ENCODE peak calls at places on chromosome X, in nine cellular contexts. F, B, O, N, P, G, Q, W and C are unnamed samples. For H3K4me1 and H3K27me3, the result is how much of the 10 kb centered on the place peaks cover.

GRCh38 chrX:151543706-151544105 is 19.8 kb upstream of the PASD1 start:
- DNase-seq in F (no peak), W (no peak), Q (no peak), N (no peak), G (no peak), O (no peak), B (no peak), P (no peak), C (no peak)

GRCh38 chrX:47446431-47446830 is 36.6 kb downstream of the ZNF41 start:
- DNase-seq in F (no peak), O (no peak), W (no peak), B (no peak), N (no peak), Q (no peak), G (no peak), P (no peak), C (no peak)

GRCh38 chrX:64642482-64642881 is 247.2 kb upstream of the MTMR8 start:
- DNase-seq in O (no peak), W (no peak), Q (no peak), B (no peak), F (no peak), G (no peak), N (no peak), P (no peak), C (no peak)

GRCh38 chrX:151754641-151755215 is 20.2 kb downstream of the CNGA2 start:
- DNase-seq in O (no peak), W (no peak), F (no peak), Q (peak), B (no peak), G (no peak), P (no peak), N (no peak), C (no peak)

GRCh38 chrX:112851161-112851779 is 10.6 kb upstream of the AMOT start:
- DNase-seq in P (no peak), B (no peak), O (no peak), N (no peak), W (no peak), G (no peak), F (no peak), Q (peak), C (no peak)

GRCh38 chrX:24839331-24839730 is 145.6 kb downstream of the POLA1 start:
- DNase-seq in N (no peak), Q (no peak), B (no peak), G (no peak), W (no peak), F (no peak), P (no peak), O (no peak), C (no peak)

GRCh38 chrX:45134775-45135174 is 65.9 kb downstream of the DIPK2B start:
- DNase-seq in F (no peak), O (no peak), P (no peak), W (no peak), B (no peak), N (no peak), G (no peak), Q (no peak), C (no peak)

GRCh38 chrX:123607270-123607669 is 125.6 kb downstream of the THOC2 start:
- DNase-seq in F (no peak), B (no peak), W (no peak), N (no peak), O (no peak), Q (no peak), P (no peak), G (no peak), C (no peak)

GRCh38 chrX:120334603-120335002 is 23.3 kb upstream of the TMEM255A start:
- DNase-seq in B (no peak), Q (no peak), W (no peak), G (no peak), N (no peak), O (no peak), F (no peak), P (no peak), C (no peak)

GRCh38 chrX:43958529-43958928 is 14.7 kb downstream of the NDP start:
- DNase-seq in O (no peak), N (no peak), B (peak), W (peak), P (no peak), G (no peak), Q (peak), F (peak), C (no peak)

GRCh38 chrX:123833387-123833786 is 26.5 kb upstream of the XIAP start:
- DNase-seq in G (no peak), B (peak), Q (peak), N (no peak), F (peak), P (no peak), W (peak), O (peak), C (no peak)

GRCh38 chrX:39012561-39013209 is 211.4 kb downstream of the MID1IP1 start:
- DNase-seq in G (no peak), F (no peak), N (no peak), W (peak), P (no peak), B (no peak), O (no peak), Q (no peak), C (no peak)

GRCh38 chrX:44871114-44871645 is 1.8 kb upstream of the KDM6A start:
- DNase-seq in F (peak), N (no peak), B (peak), W (peak), Q (no peak), G (no peak), O (no peak), P (no peak), C (peak)

GRCh38 chrX:26387906-26388305 is 171.9 kb downstream of the MAGEB5 start:
- DNase-seq in P (no peak), G (no peak), Q (no peak), N (no peak), W (no peak), B (no peak), F (no peak), O (no peak), C (no peak)

GRCh38 chrX:17376381-17377046 is 1.5 kb downstream of the NHS start:
- DNase-seq in P (no peak), N (peak), F (no peak), G (peak), O (no peak), B (peak), W (no peak), Q (peak), C (no peak)

GRCh38 chrX:137058339-137059127 is 24.7 kb upstream of the GPR101 start:
- DNase-seq in N (no peak), G (no peak), O (no peak), Q (no peak), W (no peak), F (no peak), P (no peak), B (no peak), C (no peak)

GRCh38 chrX:6151971-6152370 is 76.7 kb downstream of the NLGN4X start:
- DNase-seq in O (no peak), P (no peak), F (no peak), G (no peak), Q (no peak), W (no peak), N (no peak), B (no peak), C (no peak)

GRCh38 chrX:49040376-49040955 is 2.7 kb downstream of the TFE3 start:
- DNase-seq in B (no peak), O (no peak), W (peak), Q (no peak), P (no peak), F (no peak), N (no peak), G (no peak), C (no peak)

GRCh38 chrX:19121898-19122640 is at the start of gene ADGRG2:
- DNase-seq in W (peak), F (peak), B (peak), G (peak), P (no peak), Q (peak), O (no peak), N (no peak), C (peak)

GRCh38 chrX:45400380-45400779 is 199.7 kb upstream of the DIPK2B start:
- DNase-seq in B (no peak), N (no peak), P (no peak), F (no peak), O (no peak), G (no peak), Q (no peak), W (peak), C (no peak)

DNA sequence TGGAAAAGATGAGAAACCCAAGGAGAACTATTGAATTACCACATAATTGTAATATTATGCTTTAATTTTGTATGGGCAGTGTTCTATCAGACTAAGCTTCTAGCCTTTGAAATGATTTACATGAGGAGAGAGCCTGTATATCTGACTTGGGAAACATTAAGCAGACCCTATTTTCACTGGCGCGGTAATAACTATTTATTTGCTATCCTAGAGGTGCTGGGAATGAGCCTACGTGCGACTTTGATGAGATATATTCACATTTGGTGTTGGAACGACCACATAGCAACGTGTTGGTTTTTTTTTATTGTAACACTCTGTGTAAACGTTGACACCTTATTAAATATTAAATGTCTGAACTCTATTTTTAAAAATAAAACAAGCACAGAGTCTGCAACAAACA is 80.5 kb downstream of the CLCN4 start:
- DNase-seq in O (no peak), P (no peak), N (no peak), B (no peak), W (no peak), F (no peak), Q (no peak), G (no peak), C (no peak)
- H3K4me1 ChIP-seq in O (under half), P (under half), N (under half), B (under half), W (under half), F (under half), Q (under half), G (under half), C (under half)

DNA sequence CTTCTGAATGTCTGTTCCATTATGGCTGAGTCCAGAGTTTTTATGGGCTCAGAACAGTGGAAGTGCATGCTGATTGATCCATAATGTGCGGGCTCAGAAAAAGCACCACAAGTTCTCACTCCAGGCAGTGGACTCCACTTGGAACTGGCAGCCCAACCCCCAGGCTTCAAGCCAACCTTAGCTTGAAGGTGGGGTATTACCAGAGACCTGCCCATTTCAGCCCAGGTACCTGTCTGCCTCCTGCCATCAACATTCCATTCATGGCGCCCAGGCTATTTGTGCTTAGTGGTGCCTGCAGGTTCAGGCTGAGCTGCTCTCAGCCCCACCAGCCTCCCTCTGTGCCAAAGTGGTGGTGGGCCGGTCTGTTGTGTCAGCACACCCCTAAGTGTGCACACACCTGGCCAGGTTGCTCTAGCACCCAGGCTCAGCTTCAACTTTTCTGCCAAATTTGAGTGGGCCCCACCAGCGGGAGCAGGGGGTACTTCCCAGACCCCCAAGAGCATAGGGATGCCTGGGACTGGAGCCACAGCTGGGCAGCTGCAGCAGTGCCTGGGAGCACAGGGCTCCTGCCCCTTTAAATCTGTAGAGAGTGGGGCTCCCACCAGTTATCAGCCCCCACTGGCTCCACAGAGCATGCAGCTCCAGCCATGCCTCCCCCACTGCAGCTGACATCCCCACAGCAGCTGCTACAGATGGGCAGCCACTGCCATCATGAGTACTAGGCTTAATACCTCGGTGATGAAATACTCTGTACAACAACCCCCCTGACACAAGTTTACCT is 1025.3 kb downstream of the PCDH19 start:
- DNase-seq in W (no peak), F (no peak), G (no peak), O (no peak), P (no peak), N (no peak), Q (no peak), B (no peak), C (no peak)
- H3K27me3 ChIP-seq in W (under half), F (under half), G (under half), O (under half), P (under half), N (under half), Q (under half), B (under half), C (under half)

GRCh38 chrX:148741441-148741840 is 241.0 kb downstream of the AFF2 start:
- DNase-seq in B (no peak), W (no peak), P (no peak), G (no peak), Q (no peak), F (no peak), O (no peak), N (no peak), C (no peak)
- H3K4me1 ChIP-seq in B (under half), W (under half), P (under half), G (under half), Q (under half), F (under half), O (under half), N (under half), C (under half)

GRCh38 chrX:40170830-40171512 is 73.2 kb upstream of the BCOR start:
- DNase-seq in Q (no peak), F (no peak), P (no peak), G (no peak), B (peak), N (no peak), W (peak), O (no peak), C (no peak)
- H3K27me3 ChIP-seq in Q (under half), F (under half), P (under half), G (under half), B (under half), N (under half), W (half or more), O (under half), C (under half)

DNA sequence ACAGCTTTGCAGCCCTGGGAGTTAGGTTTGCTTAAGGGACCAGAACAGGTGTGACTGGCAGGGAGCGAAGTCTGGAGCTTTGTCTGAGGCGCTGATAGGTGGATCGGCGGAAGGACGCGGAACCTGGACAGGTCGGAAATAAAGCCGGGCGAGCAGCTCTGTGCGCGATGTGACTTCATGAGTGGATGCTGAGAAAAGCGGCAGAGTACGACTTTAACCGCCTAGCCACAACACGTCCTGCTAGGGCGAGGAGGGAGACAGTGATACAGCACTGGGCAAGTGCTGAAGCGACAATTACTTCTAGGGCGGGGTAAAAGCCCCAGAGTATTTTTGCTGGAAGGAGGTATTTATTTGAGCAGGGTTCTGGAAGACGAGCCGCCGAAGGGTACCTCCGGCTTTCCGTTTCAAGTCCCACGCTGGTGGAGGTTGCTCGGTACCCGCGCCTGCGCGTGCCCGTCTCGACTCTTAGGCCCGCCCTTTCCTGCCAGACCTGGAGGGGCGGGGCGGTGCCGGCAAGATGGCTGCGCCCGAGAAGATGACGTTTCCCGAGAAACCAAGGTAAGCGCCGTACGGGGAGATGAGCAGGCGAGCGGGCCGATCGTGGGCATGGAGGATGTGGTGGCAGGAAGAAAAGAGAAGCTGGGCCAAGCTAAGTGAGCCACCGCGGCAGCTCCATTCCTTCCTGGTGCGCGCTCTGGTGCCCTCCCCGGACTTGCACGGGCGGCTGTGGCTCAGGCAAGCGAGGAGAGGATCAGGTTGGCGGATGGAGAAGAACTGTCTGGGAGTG is at the start of gene ZRSR2:
- DNase-seq in W (peak), F (peak), P (peak), N (peak), B (peak), O (peak), Q (peak), G (peak), C (peak)
- H3K4me1 ChIP-seq in W (under half), F (under half), P (under half), N (under half), B (under half), O (under half), Q (under half), G (under half), C (under half)

GRCh38 chrX:132818638-132819037 is 139.8 kb downstream of the HS6ST2 start:
- DNase-seq in Q (no peak), P (no peak), F (no peak), G (no peak), O (no peak), W (no peak), B (no peak), N (no peak), C (no peak)
- H3K27me3 ChIP-seq in Q (under half), P (under half), F (under half), G (under half), O (under half), W (under half), B (under half), N (under half), C (under half)

GRCh38 chrX:109384569-109385174 is 97.2 kb downstream of the GUCY2F start:
- DNase-seq in N (no peak), G (no peak), Q (no peak), F (peak), W (peak), P (no peak), O (no peak), B (peak), C (no peak)

GRCh38 chrX:109382332-109382731 is 99.6 kb downstream of the GUCY2F start:
- DNase-seq in W (no peak), N (no peak), Q (no peak), F (no peak), P (no peak), G (no peak), B (no peak), O (no peak), C (no peak)
- H3K4me1 ChIP-seq in W (under half), N (under half), Q (under half), F (under half), P (under half), G (under half), B (under half), O (under half), C (under half)

GRCh38 chrX:84099120-84099519 is 88.9 kb downstream of the RPS6KA6 start:
- DNase-seq in F (no peak), Q (no peak), O (no peak), B (no peak), N (no peak), W (no peak), P (no peak), G (no peak), C (no peak)
- H3K27me3 ChIP-seq in F (under half), Q (under half), O (under half), B (under half), N (under half), W (under half), P (under half), G (under half), C (under half)